ENCODE peak calls at places on chromosomes 5 and 9, in four cellular contexts. M is cardiac fibroblast, H is foreskin fibroblast, V is fibroblast of lung. Q is an unnamed sample.

GRCh38 chr5:505946-506555 is 18.2 kb downstream of the SLC9A3 start:
- DNase-seq in M (no peak), H (no peak), V (no peak), Q (peak)

GRCh38 chr9:134366223-134367031 is 40.2 kb downstream of the RXRA start:
- DNase-seq in M (peak), H (peak), V (peak), Q (peak)

GRCh38 chr5:73674669-73675004 is 48.6 kb downstream of the ARHGEF28 start:
- DNase-seq in M (no peak), H (no peak), V (no peak), Q (no peak)

GRCh38 chr5:102759289-102759688 is 4.2 kb downstream of the PAM start:
- DNase-seq in M (no peak), H (no peak), V (no peak), Q (no peak)

GRCh38 chr5:1726956-1727355 is 72.7 kb downstream of the MRPL36 start:
- DNase-seq in M (no peak), H (no peak), V (no peak), Q (no peak)

GRCh38 chr5:156825688-156826087 is 24.4 kb upstream of the PPP1R2B start:
- DNase-seq in M (no peak), H (no peak), V (no peak), Q (no peak)

GRCh38 chr9:7967093-7967827 is 167.7 kb upstream of the DMAC1 start:
- DNase-seq in M (no peak), H (no peak), V (no peak), Q (no peak)

GRCh38 chr9:121558423-121558950 is 58.8 kb upstream of the GGTA1 start:
- DNase-seq in M (no peak), H (no peak), V (no peak), Q (no peak)

GRCh38 chr9:14314929-14315753 is 1.2 kb upstream of the NFIB start:
- DNase-seq in M (peak), H (peak), V (peak), Q (peak)

GRCh38 chr5:1470762-1471211 is 25.5 kb upstream of the SLC6A3 start:
- DNase-seq in M (no peak), H (no peak), V (no peak), Q (no peak)

GRCh38 chr9:133458643-133459312 is 1.0 kb upstream of the CACFD1 start:
- DNase-seq in M (no peak), H (no peak), V (no peak), Q (no peak)

GRCh38 chr5:43338856-43339255 is 25.6 kb upstream of the HMGCS1 start:
- DNase-seq in M (no peak), H (no peak), V (no peak), Q (no peak)

GRCh38 chr5:142881076-142881466 is 110.9 kb downstream of the ARHGAP26 start:
- DNase-seq in M (peak), H (peak), V (peak), Q (no peak)

GRCh38 chr9:117400131-117400530 is 14.7 kb downstream of the ASTN2 start:
- DNase-seq in M (no peak), H (no peak), V (no peak), Q (no peak)

GRCh38 chr5:145587308-145588071 is 247.7 kb downstream of the PRELID2 start:
- DNase-seq in M (peak), H (peak), V (peak), Q (peak)

GRCh38 chr9:89502038-89502601 is 4.2 kb upstream of the SEMA4D start:
- DNase-seq in M (no peak), H (no peak), V (no peak), Q (no peak)

GRCh38 chr9:128149001-128149701 is at the start of gene LCN2:
- DNase-seq in M (peak), H (no peak), V (no peak), Q (peak)

GRCh38 chr5:61162832-61163567 is 732 bp upstream of the SMIM15 start:
- DNase-seq in M (peak), H (peak), V (peak), Q (peak)

GRCh38 chr5:88979244-88979643 is 96.3 kb upstream of the MEF2C start:
- DNase-seq in M (peak), H (peak), V (peak), Q (no peak)

GRCh38 chr9:124805186-124805585 is 28.3 kb downstream of the OLFML2A start:
- DNase-seq in M (no peak), H (peak), V (peak), Q (no peak)

GRCh38 chr9:98765276-98765675 is 31.1 kb downstream of the ANKS6 start:
- DNase-seq in M (no peak), H (peak), V (no peak), Q (no peak)

GRCh38 chr5:2851895-2852294 is 100.4 kb upstream of the IRX2 start:
- DNase-seq in M (no peak), H (no peak), V (no peak), Q (no peak)

GRCh38 chr5:2849429-2849828 is 98.0 kb upstream of the IRX2 start:
- DNase-seq in M (no peak), H (no peak), V (no peak), Q (no peak)

GRCh38 chr5:2847608-2848007 is 96.1 kb upstream of the IRX2 start:
- DNase-seq in M (no peak), H (no peak), V (no peak), Q (no peak)

GRCh38 chr5:2852446-2852845 is 101.0 kb upstream of the IRX2 start:
- DNase-seq in M (no peak), H (no peak), V (no peak), Q (no peak)

DNA sequence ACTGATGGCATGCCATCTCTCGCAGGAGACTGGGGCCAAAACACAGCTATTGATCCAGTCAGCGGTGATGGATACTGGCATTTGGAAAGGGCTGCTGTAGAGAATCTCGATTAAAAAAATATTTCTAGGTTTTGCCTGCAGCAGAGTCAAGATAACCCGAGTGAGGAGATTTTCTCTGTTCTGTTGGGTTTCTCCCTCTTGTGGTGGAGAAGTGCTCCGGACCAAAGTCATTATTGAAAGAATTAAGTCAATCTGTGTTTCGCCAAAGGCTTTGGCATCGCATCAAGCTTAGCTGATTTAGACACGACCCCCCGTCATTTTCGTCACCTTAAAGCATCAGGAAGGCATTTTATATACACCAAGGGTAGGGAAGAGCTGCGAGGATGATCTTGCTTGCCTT is 97.2 kb upstream of the IRX2 start:
- DNase-seq in M (no peak), H (peak), V (no peak), Q (no peak)
- TF ChIP-seq CTCF in M (no peak), H (no peak), V (no peak), Q (no peak)

GRCh38 chr9:29212590-29213373 is 1639.5 kb upstream of the C9orf72 start:
- DNase-seq in M (no peak), H (no peak), V (no peak), Q (peak)

GRCh38 chr9:29211003-29211584 is 1637.8 kb upstream of the C9orf72 start:
- DNase-seq in M (no peak), H (no peak), V (no peak), Q (no peak)

GRCh38 chr9:29211681-29212589 is 1638.7 kb upstream of the C9orf72 start:
- DNase-seq in M (peak), H (peak), V (peak), Q (peak)

GRCh38 chr9:29209748-29210276 is 1636.5 kb upstream of the C9orf72 start:
- DNase-seq in M (no peak), H (no peak), V (no peak), Q (no peak)

DNA sequence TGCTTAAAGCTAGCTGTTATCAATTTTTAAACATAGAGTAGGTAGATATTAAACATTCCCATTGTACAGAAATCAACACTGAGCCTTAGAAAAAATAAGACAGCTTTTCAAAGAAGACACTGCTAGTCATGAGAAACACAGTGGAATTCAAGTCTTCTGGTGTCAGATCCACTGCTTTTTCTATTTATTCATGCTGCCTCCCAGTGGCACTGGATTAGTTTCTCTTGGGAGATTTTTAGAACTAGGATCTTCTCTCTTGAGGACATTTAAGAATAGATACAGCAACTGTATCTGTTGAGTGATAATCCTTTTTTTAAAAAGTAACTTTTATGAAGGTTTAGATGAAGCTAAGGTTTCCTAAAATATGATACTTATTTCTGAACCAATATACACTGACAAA is 1635.4 kb upstream of the C9orf72 start:
- DNase-seq in M (no peak), H (no peak), V (no peak), Q (no peak)
- TF ChIP-seq CTCF in M (no peak), H (no peak), V (no peak), Q (no peak)

DNA sequence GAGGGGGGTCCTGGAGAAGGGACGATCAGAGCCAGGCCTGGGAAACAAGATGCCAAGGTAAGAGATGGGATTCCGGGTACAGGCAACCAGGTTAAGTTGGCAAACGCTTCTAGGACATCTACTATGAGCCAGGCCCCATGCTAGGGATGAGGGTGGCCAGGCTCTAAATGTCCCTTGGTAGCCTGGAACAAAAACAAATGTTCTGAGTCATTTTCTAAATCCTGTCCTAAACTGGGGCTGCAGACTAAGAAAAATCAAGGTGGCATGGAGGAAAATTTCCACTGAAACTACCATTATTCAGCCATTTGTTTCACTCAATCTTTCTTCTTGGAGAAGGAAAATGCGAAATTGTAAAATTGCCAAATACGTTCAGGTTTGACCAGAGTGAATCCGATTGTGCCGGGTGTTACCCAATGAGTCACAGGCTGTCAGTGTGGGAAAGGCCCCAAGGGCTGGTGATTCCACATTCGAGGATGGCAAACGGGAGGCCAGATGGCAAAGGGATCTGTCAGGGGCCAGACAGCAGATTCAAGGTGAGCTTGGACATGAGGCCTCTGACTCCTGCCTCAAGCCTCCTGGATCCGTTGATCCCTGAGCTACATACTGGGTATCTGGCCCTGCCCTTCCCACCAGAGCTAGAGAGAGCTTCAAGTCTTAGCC is 57.6 kb downstream of the PAX5 start:
- DNase-seq in M (no peak), H (no peak), V (no peak), Q (no peak)
- TF ChIP-seq CTCF in M (no peak), H (no peak), V (no peak), Q (no peak)

DNA sequence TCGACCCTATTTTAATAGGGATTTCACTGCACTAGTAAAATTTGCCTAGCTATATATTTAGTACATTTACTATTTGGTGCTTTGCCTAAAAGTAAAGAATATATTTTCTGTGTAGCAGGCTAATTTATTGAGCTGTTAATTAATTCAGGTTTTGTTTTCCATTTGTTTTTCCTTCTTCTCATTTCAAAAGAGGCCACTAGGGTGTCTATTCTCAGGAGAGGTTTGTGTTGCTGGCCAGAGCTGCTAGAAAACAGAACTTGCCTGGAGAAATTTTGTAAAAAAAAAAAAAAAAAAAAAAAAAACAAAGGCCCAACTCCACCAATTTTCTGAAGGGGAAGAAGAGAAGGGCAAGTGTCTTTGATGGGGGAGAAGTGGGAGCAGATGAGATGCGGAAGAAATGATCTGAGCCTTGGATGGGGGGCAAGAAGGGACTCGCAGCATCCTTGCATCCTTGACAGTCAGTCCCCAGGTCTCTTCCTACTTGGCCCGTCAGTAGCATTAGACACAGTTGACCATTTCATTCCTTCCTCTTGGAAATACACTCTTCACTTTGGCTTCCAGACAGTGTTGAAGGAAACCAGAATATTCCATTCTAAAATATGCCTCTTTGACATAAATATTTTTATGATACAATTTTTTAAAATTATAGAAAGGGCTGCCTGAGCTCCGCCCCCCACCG is 318.5 kb downstream of the TRPM3 start:
- DNase-seq in M (no peak), H (no peak), V (no peak), Q (no peak)
- TF ChIP-seq CTCF in M (no peak), H (no peak), V (no peak), Q (no peak)

DNA sequence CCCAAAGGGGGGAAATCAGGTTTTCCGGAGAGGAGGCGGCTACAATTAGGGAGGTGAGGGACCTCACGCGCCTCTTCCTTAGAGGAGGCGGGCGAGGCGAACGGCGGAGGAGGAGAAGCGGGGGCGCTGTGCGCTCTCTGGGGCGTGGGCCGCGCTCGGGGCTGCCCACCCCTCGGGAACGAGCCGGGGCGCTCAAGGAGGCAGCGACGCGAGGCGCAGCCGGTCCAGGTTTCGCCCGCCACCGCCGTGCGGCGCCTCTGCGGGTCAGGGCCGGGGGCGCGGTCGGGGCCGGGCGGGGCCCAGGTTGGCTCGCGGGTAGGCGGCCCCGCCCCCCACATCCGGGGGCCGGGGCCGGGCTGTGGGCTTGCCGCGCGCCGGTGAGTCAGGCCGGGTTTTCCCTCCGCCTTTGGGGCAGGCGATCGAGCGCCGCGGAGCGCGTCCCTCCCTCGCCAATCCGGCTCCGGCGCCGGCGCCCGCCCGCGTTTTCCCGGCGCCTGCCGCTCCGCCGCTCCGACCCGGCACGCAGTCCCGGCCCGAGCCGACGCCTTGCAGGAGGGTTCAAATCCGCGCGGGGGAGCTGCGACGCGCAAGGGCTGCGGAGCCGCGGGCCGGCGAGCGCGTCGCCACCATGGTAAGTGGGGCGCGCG is at the start of gene N4BP3:
- DNase-seq in M (peak), H (peak), V (peak), Q (peak)
- TF ChIP-seq CTCF in M (no peak), H (no peak), V (no peak), Q (no peak)

GRCh38 chr9:113231701-113232100 is 10.4 kb downstream of the SLC31A1 start:
- DNase-seq in M (no peak), H (no peak), V (no peak), Q (no peak)
- TF ChIP-seq CTCF in M (no peak), H (no peak), V (no peak), Q (no peak)

GRCh38 chr5:141250576-141250975 is 5.4 kb downstream of the PCDHB15 start:
- DNase-seq in M (no peak), H (no peak), V (no peak), Q (no peak)

GRCh38 chr5:141241496-141241895 is 3.7 kb upstream of the PCDHB15 start:
- DNase-seq in M (no peak), H (no peak), V (no peak), Q (no peak)

GRCh38 chr5:141245250-141245717 is at the start of gene PCDHB15:
- DNase-seq in M (peak), H (peak), V (peak), Q (no peak)
- TF ChIP-seq CTCF in M (no peak), H (no peak), V (peak), Q (no peak)

GRCh38 chr9:18228101-18228500 is 245.9 kb upstream of the ADAMTSL1 start:
- DNase-seq in M (no peak), H (no peak), V (no peak), Q (no peak)

GRCh38 chr9:18233776-18234445 is 240.0 kb upstream of the ADAMTSL1 start:
- DNase-seq in M (no peak), H (no peak), V (no peak), Q (no peak)

GRCh38 chr9:18233311-18233710 is 240.6 kb upstream of the ADAMTSL1 start:
- DNase-seq in M (no peak), H (peak), V (no peak), Q (no peak)

GRCh38 chr9:18235181-18235908 is 238.6 kb upstream of the ADAMTSL1 start:
- DNase-seq in M (no peak), H (no peak), V (no peak), Q (no peak)

GRCh38 chr9:18229992-18230676 is 243.8 kb upstream of the ADAMTSL1 start:
- DNase-seq in M (no peak), H (no peak), V (no peak), Q (no peak)
- TF ChIP-seq CTCF in M (no peak), H (peak), V (no peak), Q (no peak)

Q was measured in Calu3.